ENCODE peak calls at places on chromosomes 13 and 19, in seven cellular contexts. L, V, K, R, A, B and X are unnamed samples. For H3K4me1, the result is how much of the 10 kb centered on the place peaks cover.

GRCh38 chr13:67620665-67621064 is 390.5 kb upstream of the PCDH9 start:
- DNase-seq in K (no peak), V (no peak), B (peak), L (no peak), A (no peak), R (no peak), X (no peak)

GRCh38 chr13:25095862-25096453 is at the start of gene PABPC3:
- DNase-seq in V (no peak), A (no peak), R (peak), L (no peak), B (no peak), K (no peak), X (no peak)

GRCh38 chr13:48873081-48873480 is 102.6 kb upstream of the FNDC3A start:
- DNase-seq in B (no peak), R (no peak), V (no peak), A (no peak), L (no peak), K (no peak), X (no peak)

GRCh38 chr19:49363265-49364082 is at the start of gene DKKL1:
- DNase-seq in L (peak), V (peak), A (peak), R (peak), K (peak), B (peak), X (peak)

GRCh38 chr19:49335071-49335783 is at the start of gene CD37:
- DNase-seq in A (peak), B (no peak), R (peak), V (no peak), K (no peak), L (no peak), X (no peak)

GRCh38 chr19:42634409-42635232 is 39.9 kb upstream of the CEACAM8 start:
- DNase-seq in R (no peak), V (peak), K (peak), A (no peak), B (peak), L (no peak), X (no peak)

GRCh38 chr19:2495651-2496316 is 19.9 kb downstream of the GADD45B start:
- DNase-seq in K (no peak), V (no peak), A (peak), L (no peak), R (no peak), B (no peak), X (peak)

GRCh38 chr19:35155441-35155840 is 906 bp downstream of the FXYD5 start:
- DNase-seq in B (no peak), K (no peak), R (no peak), V (no peak), A (no peak), L (no peak), X (no peak)

GRCh38 chr13:82747948-82748347 is 1134.3 kb downstream of the SLITRK1 start:
- DNase-seq in V (no peak), R (no peak), L (no peak), K (no peak), B (peak), A (no peak), X (no peak)

GRCh38 chr13:77919351-77920294 is 992 bp upstream of the EDNRB start:
- DNase-seq in L (peak), A (peak), K (peak), B (peak), V (peak), R (peak), X (peak)

GRCh38 chr13:110150384-110151091 is 156.4 kb downstream of the COL4A1 start:
- DNase-seq in R (no peak), L (peak), K (no peak), B (peak), A (no peak), V (no peak), X (no peak)

GRCh38 chr19:21850636-21851255 is 14.8 kb upstream of the ZNF43 start:
- DNase-seq in V (no peak), R (no peak), A (no peak), L (no peak), B (peak), K (no peak), X (no peak)

GRCh38 chr13:66965146-66965545 is 265.0 kb downstream of the PCDH9 start:
- DNase-seq in V (no peak), A (no peak), K (no peak), R (no peak), B (no peak), L (no peak), X (no peak)

GRCh38 chr19:19817357-19817756 is 4.2 kb downstream of the ZNF506 start:
- DNase-seq in A (no peak), L (no peak), K (no peak), V (no peak), B (no peak), R (no peak), X (no peak)

GRCh38 chr13:33626407-33626806 is 191.5 kb upstream of the RFC3 start:
- DNase-seq in L (no peak), B (no peak), V (no peak), K (no peak), R (no peak), A (no peak), X (no peak)

GRCh38 chr19:52140077-52140710 is 456 bp upstream of the ZNF616 start:
- DNase-seq in V (no peak), R (no peak), B (peak), A (no peak), K (no peak), L (no peak), X (no peak)

GRCh38 chr13:101512650-101513049 is 60.2 kb downstream of the ITGBL1 start:
- DNase-seq in K (peak), B (peak), L (no peak), V (no peak), A (no peak), R (no peak), X (no peak)

GRCh38 chr19:47729468-47729798 is 15.9 kb upstream of the NOP53 start:
- DNase-seq in B (peak), L (peak), A (peak), K (no peak), V (no peak), R (peak), X (peak)

GRCh38 chr19:43430142-43430710 is 15.5 kb downstream of the TEX101 start:
- DNase-seq in A (no peak), B (no peak), V (no peak), K (no peak), L (no peak), R (no peak), X (no peak)

GRCh38 chr19:45251452-45252354 is 632 bp downstream of the MARK4 start:
- DNase-seq in K (no peak), B (no peak), L (no peak), V (no peak), A (no peak), R (peak), X (no peak)

GRCh38 chr13:41590643-41591042 is 133.3 kb downstream of the RGCC start:
- DNase-seq in R (no peak), B (peak), L (no peak), K (no peak), V (no peak), A (no peak), X (no peak)

GRCh38 chr13:113547248-113547971 is 37.1 kb upstream of the TFDP1 start:
- DNase-seq in K (no peak), B (peak), L (no peak), R (peak), V (no peak), A (peak), X (no peak)

GRCh38 chr19:45908956-45909355 is 5.6 kb downstream of the NANOS2 start:
- DNase-seq in R (no peak), A (no peak), V (no peak), L (no peak), K (no peak), B (peak), X (no peak)

GRCh38 chr13:25032160-25032559 is 63.8 kb upstream of the PABPC3 start:
- DNase-seq in K (no peak), A (no peak), R (no peak), L (no peak), B (no peak), V (no peak), X (no peak)

GRCh38 chr19:10010247-10010691 is at the start of gene COL5A3:
- DNase-seq in B (no peak), L (peak), R (peak), A (peak), V (no peak), K (peak), X (peak)

DNA sequence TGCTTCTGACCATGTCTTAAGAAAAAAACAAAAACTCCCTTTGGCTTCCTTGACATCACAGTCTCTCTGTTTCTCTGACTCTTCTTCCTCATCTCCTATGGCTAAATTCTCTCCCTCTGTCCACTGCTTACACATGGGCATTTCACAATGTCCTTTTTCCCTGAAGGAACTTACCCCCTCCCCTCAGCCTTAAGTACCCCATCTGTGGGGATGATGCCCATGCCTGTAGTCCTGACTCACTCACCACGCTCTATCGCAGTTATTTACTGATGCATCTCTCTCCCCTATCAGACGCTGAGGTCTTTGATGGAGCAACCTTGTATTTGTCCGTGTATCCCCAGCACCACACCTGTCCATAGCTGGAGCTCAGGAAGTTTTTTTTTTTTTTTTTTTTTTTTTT is 32.4 kb downstream of the ACTN4 start:
- DNase-seq in A (no peak), B (peak), R (no peak), V (no peak), K (no peak), L (no peak), X (no peak)
- H3K4me1 ChIP-seq in A (half or more), B (half or more), R (half or more), V (under half), K (under half), L (half or more), X (half or more)

GRCh38 chr19:33197591-33198000 is 3.5 kb downstream of the LRP3 start:
- DNase-seq in B (no peak), L (no peak), A (no peak), V (no peak), R (peak), K (no peak), X (no peak)

GRCh38 chr19:33196446-33197193 is 2.5 kb downstream of the LRP3 start:
- DNase-seq in A (no peak), V (no peak), R (peak), B (no peak), L (no peak), K (no peak), X (no peak)

GRCh38 chr19:33194884-33195710 is 967 bp downstream of the LRP3 start:
- DNase-seq in K (peak), L (no peak), A (no peak), R (peak), V (peak), B (peak), X (peak)

GRCh38 chr19:33194527-33194883 is 375 bp downstream of the LRP3 start:
- DNase-seq in V (no peak), A (peak), L (no peak), K (peak), R (peak), B (peak), X (no peak)

DNA sequence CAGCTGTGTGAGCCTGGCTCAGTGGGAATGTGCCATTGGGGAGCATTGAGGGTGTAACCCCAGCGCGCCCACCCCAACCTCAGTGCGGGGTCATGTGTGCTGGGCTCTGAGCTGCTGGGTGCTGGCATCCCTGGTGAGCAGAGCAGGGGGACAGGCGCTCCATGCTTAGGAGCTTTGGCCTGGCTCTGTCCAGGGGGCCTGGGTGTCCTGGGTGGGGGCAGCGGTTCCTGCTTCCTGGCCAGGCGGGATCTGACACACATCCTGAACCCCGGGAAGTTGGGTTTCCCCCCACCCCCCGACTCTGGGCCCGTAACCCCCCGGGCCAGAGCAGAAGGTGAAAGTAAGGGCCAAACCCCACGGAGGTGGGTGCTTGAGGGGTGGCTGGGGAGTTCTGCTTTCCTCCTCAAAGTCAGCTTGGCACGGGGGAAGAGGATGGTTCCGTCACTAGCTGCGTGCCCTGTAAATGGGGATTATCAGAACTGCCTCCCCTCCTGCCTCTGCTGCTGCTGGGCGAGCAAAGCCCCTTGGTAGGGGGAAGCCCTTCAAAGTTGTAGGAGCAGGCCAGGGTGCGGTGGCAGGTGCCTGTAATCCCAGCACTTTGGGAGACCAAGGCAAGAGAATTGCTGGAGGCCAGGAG is 1.7 kb downstream of the LRP3 start:
- DNase-seq in R (peak), A (no peak), V (no peak), L (no peak), K (no peak), B (no peak), X (no peak)
- H3K4me3 ChIP-seq in R (peak), A (peak), V (peak), L (peak), K (peak), B (peak), X (peak)

DNA sequence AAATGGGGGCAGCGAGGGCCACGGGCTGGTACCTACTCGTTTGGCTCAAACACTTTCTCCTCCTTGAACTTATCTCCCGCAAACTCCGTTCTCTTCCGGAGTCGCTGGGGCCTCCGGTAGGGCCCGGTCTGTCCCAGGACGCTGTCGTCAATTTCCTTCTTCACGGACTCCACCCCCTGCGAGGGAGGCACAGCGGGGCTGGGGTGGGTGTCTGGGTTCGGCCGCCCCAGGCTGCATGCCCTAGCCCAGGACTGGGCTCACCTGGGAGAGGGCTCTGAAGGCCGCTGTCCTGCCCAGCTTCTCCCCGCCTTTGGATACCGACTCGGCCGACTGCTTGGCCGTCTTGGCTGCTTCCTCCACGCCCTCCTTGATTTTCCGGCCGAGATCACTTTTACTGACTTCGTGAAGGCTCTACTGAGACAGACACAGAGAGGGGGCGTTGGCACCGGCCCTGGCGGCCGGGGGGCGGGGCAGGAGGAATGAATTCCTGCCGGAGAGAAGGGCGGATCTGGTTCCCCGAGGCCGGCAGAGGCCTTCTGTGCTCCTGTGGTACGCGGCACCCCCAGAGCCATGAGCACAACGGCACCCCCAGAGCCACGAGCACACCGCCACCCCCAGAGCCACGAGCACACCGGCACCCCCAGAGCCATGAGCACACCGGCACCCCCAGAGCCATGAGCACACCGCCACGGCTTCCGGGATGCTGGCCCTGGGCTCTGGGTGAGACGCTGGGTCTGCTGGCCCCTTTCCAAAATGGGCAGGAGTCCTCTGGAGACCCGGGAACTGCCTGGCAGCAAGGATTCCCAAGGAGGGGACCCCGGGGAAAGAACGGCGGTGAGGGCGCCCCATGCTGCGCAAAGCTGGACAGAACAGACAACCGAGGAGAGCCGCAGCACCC is 8.1 kb upstream of the CTXN1 start:
- DNase-seq in B (no peak), A (peak), V (no peak), R (peak), L (no peak), K (no peak), X (no peak)
- TF ChIP-seq CTCF in B (no peak), A (peak), V (no peak), R (no peak), L (no peak), K (peak), X (no peak)

GRCh38 chr13:112105244-112105681 is 38.3 kb downstream of the SOX1 start:
- DNase-seq in R (no peak), V (no peak), A (no peak), K (no peak), B (no peak), L (no peak), X (no peak)

GRCh38 chr13:112104873-112105234 is 37.9 kb downstream of the SOX1 start:
- DNase-seq in K (peak), V (no peak), B (no peak), A (no peak), L (peak), R (no peak), X (no peak)

GRCh38 chr13:112105884-112106283 is 38.9 kb downstream of the SOX1 start:
- DNase-seq in L (no peak), K (no peak), B (no peak), A (no peak), V (no peak), R (no peak), X (no peak)

GRCh38 chr13:112107289-112107688 is 40.3 kb downstream of the SOX1 start:
- DNase-seq in L (no peak), A (no peak), V (no peak), B (no peak), R (peak), K (no peak), X (no peak)

GRCh38 chr13:112106467-112107141 is 39.7 kb downstream of the SOX1 start:
- DNase-seq in K (no peak), L (peak), R (peak), V (no peak), B (no peak), A (no peak), X (no peak)
- H3K4me1 ChIP-seq in K (under half), L (under half), R (under half), V (under half), B (under half), A (under half), X (under half)

DNA sequence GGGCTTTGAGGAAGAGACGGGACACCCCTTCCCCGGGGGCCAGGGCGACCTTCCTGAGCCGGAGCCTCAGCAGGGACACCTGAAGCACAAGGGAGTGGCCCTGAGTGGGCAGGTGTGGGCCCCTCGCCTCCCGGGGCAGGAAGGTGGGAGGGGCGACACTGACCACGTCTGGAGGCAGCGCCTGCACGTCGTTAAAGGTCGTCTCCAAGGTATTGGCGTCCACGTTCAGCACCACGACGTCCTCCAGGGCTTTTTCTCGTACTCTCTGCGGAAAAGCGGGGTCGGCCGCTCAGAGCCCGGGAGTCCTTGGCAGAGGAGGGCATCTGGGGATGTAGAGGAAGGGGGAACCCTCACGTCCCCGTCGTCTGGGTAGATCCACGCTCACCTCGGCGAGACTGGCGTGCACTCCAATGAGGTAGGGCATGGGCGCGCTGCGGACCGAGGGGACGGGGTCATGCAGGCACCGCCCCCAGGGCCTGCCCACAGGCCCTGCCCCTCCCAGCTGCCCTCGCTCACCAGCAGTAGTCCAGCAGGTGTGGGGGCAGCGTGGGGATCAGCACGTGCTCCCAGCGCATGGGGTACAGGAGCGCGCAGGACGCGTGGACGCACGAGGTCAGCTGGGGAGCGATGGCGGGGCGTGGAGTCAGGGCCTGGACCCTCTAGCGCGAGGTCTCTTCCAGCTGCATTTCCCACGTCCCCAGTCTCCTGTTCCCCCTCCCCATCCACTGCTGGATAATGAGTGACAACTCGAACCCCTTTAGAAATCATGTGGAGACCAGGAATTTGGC is 6.1 kb downstream of the DENND1C start:
- DNase-seq in B (no peak), R (no peak), L (no peak), K (no peak), A (no peak), V (no peak), X (no peak)
- H3K4me3 ChIP-seq in B (no peak), R (peak), L (no peak), K (peak), A (no peak), V (no peak), X (no peak)